ENCODE peak calls at places on chromosome 16, in four cellular contexts. Q is adrenal gland, E is right lobe of liver, N is brain microvascular endothelial cell. Y is an unnamed sample.

GRCh38 chr16:52548261-52549010 is 1.5 kb upstream of the TOX3 start:
- DNase-seq in Q (no peak), E (no peak), N (no peak), Y (no peak)

GRCh38 chr16:66996324-66996982 is 8.1 kb downstream of the CES4A start:
- DNase-seq in Q (peak; percentile 76), E (peak; percentile 56), N (peak; percentile 25), Y (no peak)

GRCh38 chr16:47309581-47310312 is 151.1 kb downstream of the ITFG1 start:
- DNase-seq in Q (no peak), E (no peak), N (no peak), Y (no peak)

GRCh38 chr16:52498640-52499039 is 48.3 kb downstream of the TOX3 start:
- DNase-seq in Q (no peak), E (no peak), N (no peak), Y (no peak)

GRCh38 chr16:72657791-72658190 is 390.1 kb downstream of the ZFHX3 start:
- DNase-seq in Q (no peak), E (no peak), N (no peak), Y (no peak)

GRCh38 chr16:74570412-74571301 is 36.3 kb downstream of the GLG1 start:
- DNase-seq in Q (no peak), E (no peak), N (no peak), Y (no peak)

GRCh38 chr16:70442344-70442743 is 3.4 kb upstream of the ST3GAL2 start:
- DNase-seq in Q (no peak), E (no peak), N (no peak), Y (no peak)

GRCh38 chr16:58503863-58504688 is 4.1 kb downstream of the NDRG4 start:
- DNase-seq in Q (peak; percentile 51), E (no peak), N (no peak), Y (peak; percentile 86)

GRCh38 chr16:17469011-17469741 is 1.6 kb downstream of the XYLT1 start:
- DNase-seq in Q (no peak), E (no peak), N (peak; percentile 31), Y (no peak)

GRCh38 chr16:81198635-81199034 is 39.9 kb upstream of the BCO1 start:
- DNase-seq in Q (no peak), E (peak; percentile 65), N (no peak), Y (no peak)

GRCh38 chr16:57894390-57895080 is 76.4 kb downstream of the CNGB1 start:
- DNase-seq in Q (no peak), E (no peak), N (no peak), Y (no peak)

GRCh38 chr16:2860826-2861567 is 3.0 kb upstream of the PRSS22 start:
- DNase-seq in Q (no peak), E (no peak), N (no peak), Y (no peak)

GRCh38 chr16:53282975-53283946 is 151.0 kb upstream of the RBL2 start:
- DNase-seq in Q (no peak), E (no peak), N (no peak), Y (no peak)

GRCh38 chr16:57191056-57191536 is 5.0 kb downstream of the RSPRY1 start:
- DNase-seq in Q (no peak), E (no peak), N (peak; percentile 15), Y (no peak)

DNA sequence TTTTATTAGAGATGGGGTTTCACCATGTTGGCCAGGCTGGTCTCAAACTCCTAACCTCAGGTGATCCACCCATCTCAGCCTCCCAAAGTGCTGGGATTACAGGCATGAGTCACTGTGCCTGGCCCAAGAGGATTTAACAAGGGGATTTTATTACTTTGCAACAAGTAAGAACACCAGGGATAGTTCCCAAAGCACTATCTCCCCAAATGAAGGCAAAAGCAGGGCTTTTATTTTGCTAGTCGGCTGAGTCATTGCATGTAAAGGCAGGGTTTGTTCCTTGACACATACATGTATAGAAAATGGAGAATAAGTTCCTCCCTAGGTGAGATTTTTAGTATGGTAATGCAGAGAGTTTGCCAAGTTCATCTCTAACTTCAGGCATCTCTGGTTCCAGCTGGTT is 24.0 kb downstream of the REXO5 start:
- DNase-seq in Q (no peak), E (no peak), N (no peak), Y (no peak)
- TF ChIP-seq CTCF in Q (no peak), E (no peak), N (no peak), Y (no peak)

GRCh38 chr16:8168016-8168415 is 422.3 kb downstream of the TMEM114 start:
- DNase-seq in Q (no peak), E (no peak), N (no peak), Y (no peak)
- TF ChIP-seq CTCF in Q (no peak), E (no peak), N (no peak), Y (no peak)

GRCh38 chr16:84511821-84512220 is 7.4 kb upstream of the MEAK7 start:
- DNase-seq in Q (no peak), E (no peak), N (no peak), Y (no peak)

GRCh38 chr16:84513111-84514065 is 8.9 kb upstream of the MEAK7 start:
- DNase-seq in Q (no peak), E (no peak), N (peak; percentile 77), Y (peak; percentile 59)

GRCh38 chr16:84509032-84509950 is 4.8 kb upstream of the MEAK7 start:
- DNase-seq in Q (no peak), E (peak; percentile 16), N (no peak), Y (peak; percentile 58)

GRCh38 chr16:84508502-84508901 is 4.0 kb upstream of the MEAK7 start:
- DNase-seq in Q (no peak), E (peak; percentile 5), N (no peak), Y (no peak)

DNA sequence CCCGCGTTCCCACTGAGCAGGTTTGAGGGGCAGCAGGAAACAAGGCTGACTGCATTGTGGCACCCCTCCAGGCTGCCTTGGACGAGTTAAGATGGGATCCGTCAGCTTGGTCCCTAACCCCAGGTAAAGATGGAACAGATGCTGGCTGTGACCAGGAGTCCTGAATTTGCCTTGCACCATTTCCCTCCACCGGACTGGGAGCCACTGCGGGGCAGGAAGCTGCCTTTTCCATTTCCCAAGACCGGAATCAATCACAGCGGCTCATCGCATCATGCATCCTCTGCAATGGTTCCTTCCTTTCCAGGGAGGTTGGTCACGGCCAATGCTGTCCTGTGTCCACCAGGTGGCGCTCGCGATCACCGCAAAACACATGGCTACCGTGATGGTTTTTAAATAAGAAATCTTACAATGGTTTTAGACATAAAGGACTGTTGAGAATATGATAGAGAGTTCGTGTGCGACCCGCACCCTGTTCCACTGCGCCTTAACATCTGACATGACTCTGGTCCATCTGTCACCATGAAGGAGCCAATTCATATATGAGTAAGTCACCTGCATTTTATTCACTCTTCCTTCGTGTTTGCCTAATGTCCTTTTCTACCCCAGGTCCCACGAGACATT is 6.8 kb upstream of the MEAK7 start:
- DNase-seq in Q (peak; percentile 95), E (peak; percentile 85), N (peak; percentile 76), Y (no peak)
- TF ChIP-seq CTCF in Q (peak; percentile 93), E (peak; percentile 98), N (peak; percentile 95), Y (peak; percentile 96)

GRCh38 chr16:22843122-22843521 is 29.2 kb downstream of the HS3ST2 start:
- DNase-seq in Q (peak; percentile 58), E (no peak), N (no peak), Y (no peak)
- TF ChIP-seq CTCF in Q (no peak), E (no peak), N (no peak), Y (no peak)

DNA sequence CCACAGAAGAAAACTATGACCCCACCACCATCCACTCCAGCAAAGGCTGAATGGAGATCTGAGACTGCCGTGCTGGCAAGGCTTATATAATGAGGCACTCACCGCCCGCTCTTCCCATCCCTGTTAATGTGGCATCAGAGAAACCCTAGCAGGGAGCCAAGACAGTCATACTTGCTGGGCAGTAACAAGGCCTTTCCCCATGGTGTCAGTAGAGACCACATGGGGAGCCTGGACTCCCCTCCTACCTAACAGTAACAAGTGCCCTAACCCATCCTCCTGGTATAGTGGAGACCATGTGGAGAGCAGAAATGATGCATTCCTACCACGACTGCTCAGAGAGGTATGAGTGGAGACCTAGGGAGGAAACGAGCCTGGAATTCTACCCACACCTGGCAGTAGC is 235.2 kb downstream of the C16orf78 start:
- DNase-seq in Q (peak; percentile 78), E (no peak), N (peak; percentile 48), Y (no peak)
- TF ChIP-seq CTCF in Q (peak; percentile 39), E (peak; percentile 15), N (peak; percentile 89), Y (peak; percentile 76)

GRCh38 chr16:85781156-85781555 is 18.2 kb downstream of the EMC8 start:
- DNase-seq in Q (no peak), E (no peak), N (no peak), Y (no peak)

GRCh38 chr16:85782476-85782875 is 16.9 kb downstream of the EMC8 start:
- DNase-seq in Q (no peak), E (no peak), N (no peak), Y (no peak)

GRCh38 chr16:85781685-85782370 is 17.5 kb downstream of the EMC8 start:
- DNase-seq in Q (peak; percentile 63), E (peak; percentile 74), N (no peak), Y (no peak)

GRCh38 chr16:85784813-85785212 is 14.5 kb downstream of the EMC8 start:
- DNase-seq in Q (no peak), E (no peak), N (no peak), Y (no peak)

GRCh38 chr16:85783441-85783840 is 15.9 kb downstream of the EMC8 start:
- DNase-seq in Q (no peak), E (no peak), N (no peak), Y (no peak)
- TF ChIP-seq CTCF in Q (no peak), E (no peak), N (no peak), Y (no peak)

GRCh38 chr16:8656376-8656775 is 18.0 kb upstream of the ABAT start:
- DNase-seq in Q (no peak), E (no peak), N (no peak), Y (peak; percentile 9)

GRCh38 chr16:8649829-8650554 is 24.4 kb upstream of the ABAT start:
- DNase-seq in Q (no peak), E (no peak), N (no peak), Y (peak; percentile 20)

GRCh38 chr16:8660841-8661301 is 13.5 kb upstream of the ABAT start:
- DNase-seq in Q (peak; percentile 88), E (peak; percentile 67), N (peak; percentile 22), Y (no peak)

DNA sequence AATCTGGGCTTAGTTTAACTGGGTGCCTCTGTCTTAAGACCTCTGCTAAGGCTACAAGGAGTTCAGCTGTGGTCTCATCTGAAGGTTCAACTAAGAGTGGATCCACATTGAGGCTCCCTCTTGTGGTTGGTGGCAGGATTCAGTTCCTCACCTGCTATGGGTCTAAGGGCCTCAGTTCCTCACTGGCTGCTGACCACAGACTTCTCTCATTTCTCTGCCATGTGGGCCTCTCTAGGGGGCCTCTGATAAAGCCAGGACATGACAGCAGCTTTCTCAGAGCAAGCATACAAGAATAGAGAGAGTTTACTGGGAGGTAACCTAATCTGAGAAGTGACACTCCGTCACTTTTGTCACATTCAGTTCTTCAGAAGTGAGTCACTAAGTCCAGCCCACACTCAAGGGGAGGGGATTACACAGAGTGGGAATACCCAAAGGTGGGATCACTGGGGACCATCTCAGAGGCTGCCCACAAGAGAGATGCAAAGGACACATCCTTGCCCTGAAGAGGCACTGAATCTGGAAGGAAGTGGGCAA is 19.2 kb upstream of the ABAT start:
- DNase-seq in Q (peak; percentile 68), E (no peak), N (peak; percentile 14), Y (peak; percentile 27)
- TF ChIP-seq CTCF in Q (no peak), E (peak; percentile 65), N (peak; percentile 72), Y (peak; percentile 70)

Y was measured in chondrocyte.